ENCODE peak calls at places on chromosomes 5 and 9, in four cellular contexts. E, Y, I and W are unnamed samples.

GRCh38 chr5:445591-445990 is 2.6 kb downstream of the EXOC3 start:
- DNase-seq in Y (no peak), E (no peak), I (no peak), W (no peak)

GRCh38 chr9:34644766-34645314 is 1.6 kb upstream of the GALT start:
- DNase-seq in I (no peak), E (peak; percentile 78), Y (no peak), W (no peak)

GRCh38 chr5:96780626-96781025 is 27.1 kb downstream of the ERAP1 start:
- DNase-seq in E (no peak), I (no peak), Y (no peak), W (no peak)

GRCh38 chr9:134919316-134919715 is 1.6 kb upstream of the FCN1 start:
- DNase-seq in I (no peak), E (no peak), Y (no peak), W (no peak)

GRCh38 chr5:142611154-142611553 is 74.7 kb downstream of the FGF1 start:
- DNase-seq in I (peak; percentile 49), E (peak; percentile 48), Y (no peak), W (peak; percentile 57)

GRCh38 chr9:135073741-135074305 is 13.6 kb upstream of the OLFM1 start:
- DNase-seq in Y (no peak), E (no peak), I (no peak), W (no peak)

GRCh38 chr5:4128994-4129393 is 533.4 kb downstream of the IRX1 start:
- DNase-seq in Y (no peak), E (no peak), I (no peak), W (no peak)

GRCh38 chr9:94014845-94015244 is 59.7 kb upstream of the BARX1 start:
- DNase-seq in Y (no peak), E (no peak), I (no peak), W (no peak)

GRCh38 chr5:91283899-91284298 is 99.2 kb downstream of the ARRDC3 start:
- DNase-seq in I (no peak), Y (no peak), E (no peak), W (no peak)

GRCh38 chr9:1460143-1460769 is 410.1 kb downstream of the DMRT2 start:
- DNase-seq in E (peak; percentile 53), I (no peak), Y (peak; percentile 25), W (no peak)

GRCh38 chr5:100270323-100270771 is 264.8 kb upstream of the FAM174A start:
- DNase-seq in I (no peak), E (no peak), Y (no peak), W (no peak)

GRCh38 chr5:126124706-126125345 is 298.4 kb upstream of the GRAMD2B start:
- DNase-seq in I (no peak), E (no peak), Y (no peak), W (no peak)

GRCh38 chr5:476814-477175 is 33.8 kb downstream of the EXOC3 start:
- DNase-seq in Y (no peak), E (no peak), I (no peak), W (no peak)

GRCh38 chr9:96361668-96362067 is 21.8 kb downstream of the SLC35D2 start:
- DNase-seq in E (no peak), Y (no peak), I (no peak), W (no peak)

GRCh38 chr5:176954050-176954449 is 52.5 kb downstream of the UIMC1 start:
- DNase-seq in E (no peak), I (no peak), Y (no peak), W (no peak)

GRCh38 chr9:87337335-87338074 is 160.2 kb upstream of the DAPK1 start:
- DNase-seq in I (peak; percentile 51), E (no peak), Y (no peak), W (no peak)

GRCh38 chr9:137949260-137949659 is 71.7 kb downstream of the CACNA1B start:
- DNase-seq in I (no peak), E (no peak), Y (no peak), W (no peak)

GRCh38 chr9:101369286-101369685 is 15.5 kb downstream of the BAAT start:
- DNase-seq in E (no peak), I (no peak), Y (no peak), W (no peak)

GRCh38 chr5:181170237-181170830 is 22.9 kb downstream of the OR2V2 start:
- DNase-seq in I (no peak), E (no peak), Y (no peak), W (peak; percentile 50)

GRCh38 chr9:18826248-18826647 is 206.8 kb downstream of the SAXO1 start:
- DNase-seq in E (no peak), I (no peak), Y (no peak), W (no peak)

GRCh38 chr5:52893105-52893504 is 96.0 kb upstream of the ITGA2 start:
- DNase-seq in Y (no peak), E (no peak), I (no peak), W (no peak)

GRCh38 chr5:121199238-121199999 is 652.3 kb upstream of the FTMT start:
- DNase-seq in I (no peak), E (no peak), Y (no peak), W (no peak)

GRCh38 chr5:138655530-138656245 is 80.5 kb upstream of the HSPA9 start:
- DNase-seq in I (no peak), E (peak; percentile 27), Y (no peak), W (no peak)

GRCh38 chr5:50751064-50751657 is 84.7 kb downstream of the PARP8 start:
- DNase-seq in I (no peak), E (peak; percentile 30), Y (peak; percentile 27), W (peak; percentile 36)

GRCh38 chr5:106454651-106455415 is 1215.9 kb downstream of the EFNA5 start:
- DNase-seq in Y (no peak), I (peak; percentile 29), E (peak; percentile 5), W (peak; percentile 3)

GRCh38 chr9:13728121-13728520 is 448.6 kb upstream of the MPDZ start:
- DNase-seq in I (no peak), Y (no peak), E (no peak), W (no peak)

DNA sequence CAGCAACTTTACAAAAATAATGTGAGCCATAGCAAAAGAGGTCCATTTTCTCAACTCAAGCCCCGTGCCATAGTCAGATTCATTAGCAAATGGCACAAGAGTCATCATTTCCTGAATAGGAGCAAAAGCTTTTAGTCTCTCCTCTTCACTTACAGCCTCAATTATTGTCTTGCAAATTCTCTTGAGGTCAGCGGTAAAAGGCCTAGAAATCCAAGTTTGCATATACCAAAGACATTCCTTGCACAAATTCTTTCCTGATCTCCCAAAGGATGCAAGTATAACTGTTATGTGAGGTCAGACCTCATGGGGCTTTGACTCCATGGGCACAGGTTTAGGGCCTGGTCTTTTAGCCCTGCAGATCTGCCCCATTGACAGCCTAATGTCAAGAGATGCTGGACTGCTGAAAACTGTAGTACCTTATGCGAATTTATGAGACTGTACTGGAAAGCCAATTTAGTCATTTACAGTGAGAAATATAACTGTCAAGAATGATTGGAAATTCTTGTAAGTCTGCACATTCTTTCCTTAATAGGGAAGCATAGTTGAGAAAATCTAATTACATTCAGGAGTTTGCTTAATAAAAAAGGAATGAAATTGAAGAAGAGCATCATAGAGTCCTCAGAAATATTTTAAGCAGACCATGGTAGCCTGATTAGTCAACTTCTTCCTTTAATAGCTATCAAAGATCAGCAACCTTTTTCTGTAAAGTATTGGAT is 45.4 kb downstream of the GCNT4 start:
- DNase-seq in Y (no peak), E (no peak), I (no peak), W (no peak)
- TF ChIP-seq HDAC6 in Y (no peak), E (no peak), I (no peak), W (no peak)

GRCh38 chr5:39588176-39588575 is 163.4 kb upstream of the DAB2 start:
- DNase-seq in E (no peak), Y (no peak), I (no peak), W (no peak)
- TF ChIP-seq HDAC6 in E (no peak), Y (no peak), I (no peak), W (no peak)

DNA sequence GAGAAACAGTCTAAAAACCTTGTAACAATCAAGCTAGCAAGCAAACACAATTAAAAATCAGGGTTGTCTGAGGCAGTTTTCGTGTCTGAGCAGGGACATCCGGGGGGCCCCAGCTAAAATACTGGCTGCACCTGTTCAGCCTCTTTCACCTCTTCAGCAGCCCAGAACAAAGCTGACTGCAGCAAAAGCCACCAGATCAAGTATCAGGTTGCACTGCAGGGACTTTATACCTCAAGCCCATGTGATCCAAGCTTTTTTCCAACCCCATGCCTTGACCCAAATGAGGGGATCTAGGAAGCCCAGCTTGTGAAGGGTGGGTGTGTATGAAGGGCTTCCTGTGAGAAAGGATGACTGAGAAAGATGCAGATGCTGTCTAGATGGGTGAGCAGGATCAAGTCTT is 133.4 kb downstream of the SEMA6A start:
- DNase-seq in Y (no peak), E (no peak), I (no peak), W (no peak)
- TF ChIP-seq HDAC6 in Y (no peak), E (no peak), I (no peak), W (no peak)

GRCh38 chr5:179238628-179238970 is 106.7 kb downstream of the ADAMTS2 start:
- DNase-seq in I (no peak), E (no peak), Y (no peak), W (no peak)
- TF ChIP-seq HDAC6 in I (no peak), E (no peak), Y (no peak), W (no peak)

GRCh38 chr5:109950634-109951033 is 260.9 kb downstream of the MAN2A1 start:
- DNase-seq in Y (no peak), I (no peak), E (no peak), W (no peak)

GRCh38 chr5:109946610-109947009 is 256.9 kb downstream of the MAN2A1 start:
- DNase-seq in Y (no peak), E (no peak), I (no peak), W (no peak)

GRCh38 chr5:109945097-109945678 is 255.5 kb downstream of the MAN2A1 start:
- DNase-seq in E (peak; percentile 13), Y (no peak), I (no peak), W (no peak)

GRCh38 chr5:109945723-109946480 is 256.2 kb downstream of the MAN2A1 start:
- DNase-seq in I (no peak), Y (no peak), E (no peak), W (no peak)

GRCh38 chr5:109947667-109948066 is 257.9 kb downstream of the MAN2A1 start:
- DNase-seq in Y (no peak), I (no peak), E (peak; percentile 12), W (no peak)
- TF ChIP-seq HDAC6 in Y (no peak), I (no peak), E (no peak), W (no peak)

DNA sequence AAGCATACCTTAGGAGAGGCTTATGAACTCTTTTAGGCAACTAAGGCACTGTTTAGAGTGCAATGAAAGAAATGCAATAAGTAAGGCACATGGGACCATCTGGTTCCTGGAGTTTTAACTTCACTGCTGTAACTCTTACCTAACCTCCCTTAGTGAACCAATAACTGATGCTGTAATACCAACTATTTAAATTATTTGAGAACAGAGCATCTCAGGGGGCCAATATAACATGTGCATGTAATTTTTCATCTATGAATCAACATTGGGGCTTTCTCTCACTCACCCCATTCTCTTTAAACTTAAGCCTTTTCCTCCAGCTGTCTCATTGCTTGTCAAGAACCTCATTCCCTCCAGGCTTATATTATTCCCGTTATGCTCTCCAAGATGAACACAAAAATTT is 32.3 kb downstream of the C9 start:
- DNase-seq in E (no peak), Y (no peak), I (no peak), W (no peak)
- TF ChIP-seq HDAC6 in E (no peak), Y (no peak), I (no peak), W (no peak)

GRCh38 chr9:114837923-114838322 is 32.1 kb upstream of the TNFSF15 start:
- DNase-seq in I (no peak), Y (no peak), E (no peak), W (no peak)

GRCh38 chr9:114834386-114834785 is 28.5 kb upstream of the TNFSF15 start:
- DNase-seq in I (no peak), Y (no peak), E (no peak), W (no peak)

DNA sequence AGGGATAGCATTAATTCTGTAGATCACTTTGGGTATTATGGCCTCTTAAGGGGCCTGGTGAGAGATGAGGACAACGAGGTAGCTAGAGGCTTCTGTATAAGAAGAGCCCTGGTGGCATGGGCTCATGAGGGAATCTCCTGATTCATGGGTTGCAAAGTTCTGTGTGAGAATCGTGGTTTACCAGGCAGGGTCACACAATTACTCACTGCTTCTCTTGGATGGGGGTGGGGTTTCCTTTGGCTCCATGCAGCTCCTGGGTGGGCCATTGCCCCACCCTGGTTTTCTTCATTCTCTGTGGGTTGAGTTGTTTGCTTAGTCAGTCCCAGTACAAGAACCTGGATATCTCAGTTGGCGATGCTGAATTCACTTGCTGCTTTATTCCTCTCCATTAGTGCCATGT is 30.9 kb upstream of the TNFSF15 start:
- DNase-seq in Y (no peak), I (no peak), E (no peak), W (no peak)
- TF ChIP-seq HDAC6 in Y (no peak), I (no peak), E (no peak), W (no peak)